ENCODE peak calls at places on chromosome 17, in nine cellular contexts. P is CD8-positive, alpha-beta memory T cell; O is Kasumi-1; H is colonic mucosa; T is Jurkat, Clone E6-1; M is EL; F is HTR-8/SVneo; L is NK-92 treated with Interleukin-12 subunit alpha and Interleukin-12 subunit beta, amount 100 ng/mL, for 24 hours; D is iPS-NIHi11. X is an unnamed sample.

GRCh38 chr17:1643293-1643998 is 2.1 kb downstream of the SCARF1 start:
- DNase-seq in P (peak), O (no peak), H (peak), T (no peak), M (peak), F (no peak), L (no peak), D (peak), X (no peak)

GRCh38 chr17:73393962-73394361 is 82.2 kb upstream of the CDC42EP4 start:
- DNase-seq in P (no peak), O (no peak), H (no peak), T (no peak), M (peak), F (peak), L (no peak), D (no peak), X (no peak)

GRCh38 chr17:8220783-8221662 is 10.6 kb upstream of the AURKB start:
- DNase-seq in P (peak), O (peak), H (peak), T (peak), M (peak), F (peak), L (peak), D (peak), X (peak)

GRCh38 chr17:40443196-40443987 is at the start of gene IGFBP4:
- DNase-seq in P (peak), O (peak), H (peak), T (no peak), M (peak), F (peak), L (no peak), D (peak), X (peak)

GRCh38 chr17:7579839-7580630 is 597 bp downstream of the CD68 start:
- DNase-seq in P (no peak), O (no peak), H (no peak), T (no peak), M (no peak), F (no peak), L (no peak), D (no peak), X (peak)

GRCh38 chr17:21019976-21020575 is 22.7 kb downstream of the USP22 start:
- DNase-seq in P (peak), O (peak), H (no peak), T (peak), M (no peak), F (no peak), L (no peak), D (peak), X (peak)

GRCh38 chr17:82297804-82298537 is 19.4 kb downstream of the CD7 start:
- DNase-seq in P (peak), O (peak), H (peak), T (peak), M (peak), F (peak), L (peak), D (peak), X (peak)

GRCh38 chr17:82235775-82236141 is 6.9 kb downstream of the SLC16A3 start:
- DNase-seq in P (no peak), O (peak), H (peak), T (no peak), M (no peak), F (no peak), L (no peak), D (no peak), X (no peak)

GRCh38 chr17:29291163-29291752 is 2.7 kb downstream of the NUFIP2 start:
- DNase-seq in P (peak), O (peak), H (peak), T (peak), M (peak), F (peak), L (no peak), D (peak), X (peak)